ENCODE peak calls at places on chromosomes 6 and 20, in seven cellular contexts. One of them, this sample, is unnamed.
A peak's percentile ranks its signal among the peaks of the same experiment; 100 is the strongest.

GRCh38 chr20:50691585-50692552 is 527 bp upstream of the RIPOR3 start:
- DNase-seq in adrenal gland: no peak
- DNase-seq in transverse colon: no peak
- DNase-seq in dorsolateral prefrontal cortex: no peak
- DNase-seq in substantia nigra: peak; percentile 6
- DNase-seq in CD4-positive, CD25-positive, alpha-beta regulatory T cell: no peak
- DNase-seq in GM23338: peak; percentile 67
- DNase-seq in this sample: peak; percentile 48

GRCh38 chr20:41366546-41367392 is at the start of gene EMILIN3:
- DNase-seq in adrenal gland: no peak
- DNase-seq in transverse colon: no peak
- DNase-seq in dorsolateral prefrontal cortex: no peak
- DNase-seq in substantia nigra: no peak
- DNase-seq in CD4-positive, CD25-positive, alpha-beta regulatory T cell: no peak
- DNase-seq in GM23338: peak; percentile 78
- DNase-seq in this sample: no peak

GRCh38 chr20:17129089-17129488 is 97.8 kb upstream of the PCSK2 start:
- DNase-seq in adrenal gland: no peak
- DNase-seq in transverse colon: no peak
- DNase-seq in dorsolateral prefrontal cortex: no peak
- DNase-seq in substantia nigra: no peak
- DNase-seq in CD4-positive, CD25-positive, alpha-beta regulatory T cell: no peak
- DNase-seq in GM23338: peak; percentile 24
- DNase-seq in this sample: no peak

GRCh38 chr20:34269996-34270627 is 28.9 kb downstream of the ASIP start:
- DNase-seq in adrenal gland: peak; percentile 50
- DNase-seq in transverse colon: peak; percentile 19
- DNase-seq in dorsolateral prefrontal cortex: no peak
- DNase-seq in substantia nigra: no peak
- DNase-seq in CD4-positive, CD25-positive, alpha-beta regulatory T cell: no peak
- DNase-seq in GM23338: no peak
- DNase-seq in this sample: peak; percentile 80

GRCh38 chr20:62145688-62146018 is 2.1 kb downstream of the SS18L1 start:
- DNase-seq in adrenal gland: no peak
- DNase-seq in transverse colon: no peak
- DNase-seq in dorsolateral prefrontal cortex: no peak
- DNase-seq in substantia nigra: no peak
- DNase-seq in CD4-positive, CD25-positive, alpha-beta regulatory T cell: no peak
- DNase-seq in GM23338: no peak
- DNase-seq in this sample: no peak

GRCh38 chr6:79605061-79605460 is 26.1 kb upstream of the SH3BGRL2 start:
- DNase-seq in adrenal gland: no peak
- DNase-seq in transverse colon: no peak
- DNase-seq in dorsolateral prefrontal cortex: no peak
- DNase-seq in substantia nigra: no peak
- DNase-seq in CD4-positive, CD25-positive, alpha-beta regulatory T cell: no peak
- DNase-seq in GM23338: no peak
- DNase-seq in this sample: no peak

GRCh38 chr6:142500265-142500786 is 198.5 kb downstream of the ADGRG6 start:
- DNase-seq in adrenal gland: no peak
- DNase-seq in transverse colon: no peak
- DNase-seq in dorsolateral prefrontal cortex: no peak
- DNase-seq in substantia nigra: no peak
- DNase-seq in CD4-positive, CD25-positive, alpha-beta regulatory T cell: no peak
- DNase-seq in GM23338: no peak
- DNase-seq in this sample: no peak

GRCh38 chr6:148677594-148678476 is 69.0 kb upstream of the UST start:
- DNase-seq in adrenal gland: no peak
- DNase-seq in transverse colon: no peak
- DNase-seq in dorsolateral prefrontal cortex: no peak
- DNase-seq in substantia nigra: no peak
- DNase-seq in CD4-positive, CD25-positive, alpha-beta regulatory T cell: no peak
- DNase-seq in GM23338: no peak
- DNase-seq in this sample: no peak

GRCh38 chr6:52186480-52186879 is 305 bp downstream of the IL17A start:
- DNase-seq in adrenal gland: no peak
- DNase-seq in transverse colon: no peak
- DNase-seq in dorsolateral prefrontal cortex: no peak
- DNase-seq in substantia nigra: no peak
- DNase-seq in CD4-positive, CD25-positive, alpha-beta regulatory T cell: no peak
- DNase-seq in GM23338: no peak
- DNase-seq in this sample: no peak

GRCh38 chr6:63389191-63389844 is 69.5 kb upstream of the LGSN start:
- DNase-seq in adrenal gland: no peak
- DNase-seq in transverse colon: no peak
- DNase-seq in dorsolateral prefrontal cortex: no peak
- DNase-seq in substantia nigra: no peak
- DNase-seq in CD4-positive, CD25-positive, alpha-beta regulatory T cell: no peak
- DNase-seq in GM23338: no peak
- DNase-seq in this sample: no peak

GRCh38 chr6:5766260-5766659 is 240.5 kb downstream of the NRN1 start:
- DNase-seq in adrenal gland: no peak
- DNase-seq in transverse colon: no peak
- DNase-seq in dorsolateral prefrontal cortex: no peak
- DNase-seq in substantia nigra: no peak
- DNase-seq in CD4-positive, CD25-positive, alpha-beta regulatory T cell: no peak
- DNase-seq in GM23338: no peak
- DNase-seq in this sample: no peak

GRCh38 chr20:25567286-25567685 is 18.0 kb downstream of the NINL start:
- DNase-seq in adrenal gland: no peak
- DNase-seq in transverse colon: no peak
- DNase-seq in dorsolateral prefrontal cortex: no peak
- DNase-seq in substantia nigra: no peak
- DNase-seq in CD4-positive, CD25-positive, alpha-beta regulatory T cell: no peak
- DNase-seq in GM23338: no peak
- DNase-seq in this sample: no peak

GRCh38 chr6:24194968-24195700 is 69.1 kb downstream of the NRSN1 start:
- DNase-seq in adrenal gland: no peak
- DNase-seq in transverse colon: no peak
- DNase-seq in dorsolateral prefrontal cortex: no peak
- DNase-seq in substantia nigra: no peak
- DNase-seq in CD4-positive, CD25-positive, alpha-beta regulatory T cell: no peak
- DNase-seq in GM23338: no peak
- DNase-seq in this sample: no peak

GRCh38 chr6:84183430-84183829 is 44.0 kb downstream of the CEP162 start:
- DNase-seq in adrenal gland: no peak
- DNase-seq in transverse colon: no peak
- DNase-seq in dorsolateral prefrontal cortex: no peak
- DNase-seq in substantia nigra: no peak
- DNase-seq in CD4-positive, CD25-positive, alpha-beta regulatory T cell: no peak
- DNase-seq in GM23338: no peak
- DNase-seq in this sample: no peak

GRCh38 chr6:155177369-155177961 is 86.3 kb upstream of the CLDN20 start:
- DNase-seq in adrenal gland: peak; percentile 78
- DNase-seq in transverse colon: no peak
- DNase-seq in dorsolateral prefrontal cortex: no peak
- DNase-seq in substantia nigra: no peak
- DNase-seq in CD4-positive, CD25-positive, alpha-beta regulatory T cell: peak; percentile 14
- DNase-seq in GM23338: peak; percentile 90
- DNase-seq in this sample: no peak

GRCh38 chr6:142819603-142820335 is 125.2 kb downstream of the HIVEP2 start:
- DNase-seq in adrenal gland: no peak
- DNase-seq in transverse colon: no peak
- DNase-seq in dorsolateral prefrontal cortex: no peak
- DNase-seq in substantia nigra: no peak
- DNase-seq in CD4-positive, CD25-positive, alpha-beta regulatory T cell: peak; percentile 36
- DNase-seq in GM23338: no peak
- DNase-seq in this sample: no peak

GRCh38 chr6:140921366-140922226 is 1211.1 kb upstream of the GJE1 start:
- DNase-seq in adrenal gland: peak; percentile 50
- DNase-seq in transverse colon: peak; percentile 19
- DNase-seq in dorsolateral prefrontal cortex: no peak
- DNase-seq in substantia nigra: no peak
- DNase-seq in CD4-positive, CD25-positive, alpha-beta regulatory T cell: no peak
- DNase-seq in GM23338: peak; percentile 63
- DNase-seq in this sample: no peak

GRCh38 chr6:114085206-114085605 is 114.3 kb upstream of the HDAC2 start:
- DNase-seq in adrenal gland: no peak
- DNase-seq in transverse colon: no peak
- DNase-seq in dorsolateral prefrontal cortex: no peak
- DNase-seq in substantia nigra: no peak
- DNase-seq in CD4-positive, CD25-positive, alpha-beta regulatory T cell: no peak
- DNase-seq in GM23338: no peak
- DNase-seq in this sample: no peak
- H3K27ac ChIP-seq in adrenal gland: no peak overlapping the region
- H3K27ac ChIP-seq in transverse colon: no peak overlapping the region
- H3K27ac ChIP-seq in dorsolateral prefrontal cortex: no peak overlapping the region
- H3K27ac ChIP-seq in substantia nigra: no peak overlapping the region
- H3K27ac ChIP-seq in CD4-positive, CD25-positive, alpha-beta regulatory T cell: no peak overlapping the region
- H3K27ac ChIP-seq in GM23338: no peak overlapping the region
- H3K27ac ChIP-seq in this sample: no peak overlapping the region

DNA sequence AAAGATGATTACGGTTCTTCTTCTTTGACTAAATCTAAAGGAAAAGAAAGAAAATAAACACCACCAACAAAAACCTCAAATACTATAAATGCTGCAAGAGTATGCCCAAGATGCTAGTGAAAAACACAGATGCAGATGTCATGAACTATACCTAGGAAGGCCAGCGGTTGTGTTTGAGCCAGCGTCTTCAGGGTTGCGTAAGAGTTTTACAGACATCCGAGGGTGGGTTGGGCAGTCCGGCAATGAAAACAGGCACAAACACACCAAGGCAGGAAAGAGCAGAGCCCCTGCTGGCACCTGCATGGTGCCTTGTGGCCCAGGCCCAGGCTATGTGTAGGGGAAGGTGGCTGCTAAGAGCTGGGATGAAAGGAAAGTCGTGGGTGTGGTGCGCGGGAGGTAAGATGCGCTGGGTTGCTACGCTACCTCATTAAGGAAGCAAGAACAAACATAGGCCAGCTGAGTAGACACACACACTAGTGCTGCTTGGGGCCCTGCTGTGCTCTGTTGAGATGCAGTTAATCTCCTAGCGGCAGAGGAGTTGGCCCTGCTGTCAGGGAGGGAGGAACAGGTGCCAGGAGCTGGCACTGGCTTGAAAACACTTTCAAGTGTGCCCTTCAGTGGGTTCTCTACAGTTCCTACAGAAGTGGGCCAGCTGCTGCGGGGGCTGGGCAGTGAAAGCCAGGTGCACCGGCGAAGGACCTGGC is 170.2 kb upstream of the PLN start:
- DNase-seq in adrenal gland: no peak
- DNase-seq in transverse colon: no peak
- DNase-seq in dorsolateral prefrontal cortex: no peak
- DNase-seq in substantia nigra: no peak
- DNase-seq in CD4-positive, CD25-positive, alpha-beta regulatory T cell: no peak
- DNase-seq in GM23338: peak; percentile 74
- DNase-seq in this sample: no peak
- H3K27ac ChIP-seq in adrenal gland: no peak overlapping the region
- H3K27ac ChIP-seq in transverse colon: no peak overlapping the region
- H3K27ac ChIP-seq in dorsolateral prefrontal cortex: no peak overlapping the region
- H3K27ac ChIP-seq in substantia nigra: no peak overlapping the region
- H3K27ac ChIP-seq in CD4-positive, CD25-positive, alpha-beta regulatory T cell: no peak overlapping the region
- H3K27ac ChIP-seq in GM23338: no peak overlapping the region
- H3K27ac ChIP-seq in this sample: no peak overlapping the region

DNA sequence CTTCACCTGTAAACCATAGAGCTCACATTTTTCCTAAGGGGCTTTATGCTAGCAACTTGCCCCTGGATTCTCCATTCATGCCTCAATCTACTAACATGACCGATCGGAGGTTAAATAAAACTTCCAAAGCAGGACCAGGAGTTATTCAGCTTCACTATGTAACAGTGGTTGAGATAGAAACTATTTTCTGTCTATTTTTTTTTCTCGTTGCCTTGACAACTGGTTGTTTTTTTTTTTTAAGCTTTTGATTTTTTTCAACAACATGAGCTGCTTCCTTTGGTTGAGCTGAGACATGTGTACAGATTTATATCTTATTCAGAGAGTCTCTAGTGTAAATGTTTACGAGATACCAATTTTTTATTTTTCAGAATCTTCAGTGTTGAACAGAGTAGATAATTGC is 85.7 kb downstream of the SHLD1 start:
- DNase-seq in adrenal gland: no peak
- DNase-seq in transverse colon: no peak
- DNase-seq in dorsolateral prefrontal cortex: no peak
- DNase-seq in substantia nigra: no peak
- DNase-seq in CD4-positive, CD25-positive, alpha-beta regulatory T cell: no peak
- DNase-seq in GM23338: no peak
- DNase-seq in this sample: no peak
- H3K27ac ChIP-seq in adrenal gland: no peak overlapping the region
- H3K27ac ChIP-seq in transverse colon: no peak overlapping the region
- H3K27ac ChIP-seq in dorsolateral prefrontal cortex: peak overlapping the region; percentile 68
- H3K27ac ChIP-seq in substantia nigra: no peak overlapping the region
- H3K27ac ChIP-seq in CD4-positive, CD25-positive, alpha-beta regulatory T cell: peak overlapping the region; percentile 94
- H3K27ac ChIP-seq in GM23338: no peak overlapping the region
- H3K27ac ChIP-seq in this sample: no peak overlapping the region

GRCh38 chr6:49649982-49650381 is 13.3 kb upstream of the RHAG start:
- DNase-seq in adrenal gland: no peak
- DNase-seq in transverse colon: no peak
- DNase-seq in dorsolateral prefrontal cortex: no peak
- DNase-seq in substantia nigra: no peak
- DNase-seq in CD4-positive, CD25-positive, alpha-beta regulatory T cell: no peak
- DNase-seq in GM23338: no peak
- DNase-seq in this sample: no peak

GRCh38 chr6:49653438-49653837 is 16.8 kb upstream of the RHAG start:
- DNase-seq in adrenal gland: no peak
- DNase-seq in transverse colon: no peak
- DNase-seq in dorsolateral prefrontal cortex: no peak
- DNase-seq in substantia nigra: no peak
- DNase-seq in CD4-positive, CD25-positive, alpha-beta regulatory T cell: no peak
- DNase-seq in GM23338: no peak
- DNase-seq in this sample: no peak

GRCh38 chr6:49651239-49651638 is 14.6 kb upstream of the RHAG start:
- DNase-seq in adrenal gland: no peak
- DNase-seq in transverse colon: no peak
- DNase-seq in dorsolateral prefrontal cortex: no peak
- DNase-seq in substantia nigra: no peak
- DNase-seq in CD4-positive, CD25-positive, alpha-beta regulatory T cell: no peak
- DNase-seq in GM23338: no peak
- DNase-seq in this sample: no peak

DNA sequence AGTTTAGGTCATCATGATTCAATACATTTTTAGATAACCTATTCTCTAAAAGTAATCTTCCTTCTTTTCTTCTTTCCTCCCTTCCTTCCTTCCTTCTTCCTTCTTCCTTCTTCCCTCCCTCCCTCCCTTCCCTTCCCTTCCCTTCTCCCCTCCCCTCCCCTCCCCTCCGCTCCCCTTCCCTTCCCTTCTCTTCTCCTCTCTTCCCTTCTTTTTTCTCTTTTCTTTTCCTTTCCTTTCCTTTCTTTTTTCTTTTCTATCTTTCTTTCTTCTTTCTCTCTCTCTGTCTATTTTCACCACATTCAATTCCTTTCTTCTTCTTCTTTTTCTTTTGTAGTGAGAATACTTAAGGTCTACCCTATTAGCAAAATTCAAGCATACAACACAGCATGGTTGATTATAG is 17.3 kb upstream of the RHAG start:
- DNase-seq in adrenal gland: no peak
- DNase-seq in transverse colon: no peak
- DNase-seq in dorsolateral prefrontal cortex: no peak
- DNase-seq in substantia nigra: no peak
- DNase-seq in CD4-positive, CD25-positive, alpha-beta regulatory T cell: no peak
- DNase-seq in GM23338: no peak
- DNase-seq in this sample: no peak
- H3K27ac ChIP-seq in adrenal gland: no peak overlapping the region
- H3K27ac ChIP-seq in transverse colon: no peak overlapping the region
- H3K27ac ChIP-seq in dorsolateral prefrontal cortex: no peak overlapping the region
- H3K27ac ChIP-seq in substantia nigra: no peak overlapping the region
- H3K27ac ChIP-seq in CD4-positive, CD25-positive, alpha-beta regulatory T cell: no peak overlapping the region
- H3K27ac ChIP-seq in GM23338: no peak overlapping the region
- H3K27ac ChIP-seq in this sample: no peak overlapping the region